ENCODE peak calls at places on chromosomes 4 and X, in four cellular contexts. E, N, P and B are unnamed samples.

GRCh38 chrX:9055354-9055753 is 21.4 kb upstream of the FAM9B start:
- DNase-seq in E (no peak), N (no peak), P (no peak), B (no peak)

GRCh38 chrX:116238866-116239265 is 68.3 kb downstream of the AGTR2 start:
- DNase-seq in E (no peak), N (no peak), P (no peak), B (no peak)

GRCh38 chr4:186621959-186622553 is 66.7 kb upstream of the MTNR1A start:
- DNase-seq in E (no peak), N (no peak), P (no peak), B (no peak)

GRCh38 chr4:1690698-1691097 is 6.6 kb upstream of the FAM53A start:
- DNase-seq in E (no peak), N (no peak), P (no peak), B (no peak)

GRCh38 chr4:138494931-138495330 is 252.8 kb upstream of the SLC7A11 start:
- DNase-seq in E (peak), N (peak), P (peak), B (peak)

GRCh38 chr4:8836664-8837171 is 34.9 kb downstream of the HMX1 start:
- DNase-seq in E (no peak), N (no peak), P (no peak), B (no peak)

GRCh38 chrX:56232221-56233082 is at the start of gene KLF8:
- DNase-seq in E (no peak), N (peak), P (no peak), B (peak)

GRCh38 chrX:108033890-108034289 is 11.0 kb upstream of the VSIG1 start:
- DNase-seq in E (no peak), N (no peak), P (no peak), B (no peak)

GRCh38 chr4:125317526-125317880 is 2.7 kb downstream of the FAT4 start:
- DNase-seq in E (no peak), N (no peak), P (no peak), B (no peak)

GRCh38 chr4:52869656-52870055 is 7.5 kb downstream of the RASL11B start:
- DNase-seq in E (no peak), N (no peak), P (no peak), B (no peak)

GRCh38 chr4:52866734-52867133 is 4.6 kb downstream of the RASL11B start:
- DNase-seq in E (no peak), N (no peak), P (no peak), B (no peak)

GRCh38 chr4:52870225-52870624 is 8.1 kb downstream of the RASL11B start:
- DNase-seq in E (no peak), N (peak), P (no peak), B (no peak)

GRCh38 chr4:52869196-52869595 is 7.1 kb downstream of the RASL11B start:
- DNase-seq in E (no peak), N (no peak), P (no peak), B (no peak)

GRCh38 chr4:52868138-52868537 is 6.0 kb downstream of the RASL11B start:
- DNase-seq in E (no peak), N (peak), P (no peak), B (no peak)
- TF ChIP-seq ATF3 in E (no peak), N (no peak), P (no peak), B (no peak)

DNA sequence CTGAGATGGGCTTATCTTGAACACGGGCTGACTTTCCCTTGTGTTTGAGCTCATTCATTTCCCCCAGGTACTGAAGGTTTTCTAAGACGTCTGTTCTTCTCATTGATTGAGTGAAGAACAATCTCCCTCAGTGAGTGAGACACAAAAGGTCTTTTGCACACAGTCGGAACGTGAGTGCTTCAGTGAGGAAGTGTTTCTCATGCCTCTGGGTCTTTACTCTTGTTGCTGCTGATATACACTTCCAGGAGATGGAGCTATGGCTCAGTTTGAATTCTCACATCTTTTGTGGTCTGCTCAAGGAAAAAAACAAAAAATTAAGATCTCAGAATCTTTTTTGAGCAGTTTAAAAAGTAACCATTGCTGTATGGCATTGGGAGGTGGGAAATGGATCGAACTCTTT is 981.9 kb upstream of the TENM3 start:
- DNase-seq in E (no peak), N (no peak), P (no peak), B (no peak)
- TF ChIP-seq FOSL1 in E (no peak), N (no peak), P (no peak), B (no peak)

DNA sequence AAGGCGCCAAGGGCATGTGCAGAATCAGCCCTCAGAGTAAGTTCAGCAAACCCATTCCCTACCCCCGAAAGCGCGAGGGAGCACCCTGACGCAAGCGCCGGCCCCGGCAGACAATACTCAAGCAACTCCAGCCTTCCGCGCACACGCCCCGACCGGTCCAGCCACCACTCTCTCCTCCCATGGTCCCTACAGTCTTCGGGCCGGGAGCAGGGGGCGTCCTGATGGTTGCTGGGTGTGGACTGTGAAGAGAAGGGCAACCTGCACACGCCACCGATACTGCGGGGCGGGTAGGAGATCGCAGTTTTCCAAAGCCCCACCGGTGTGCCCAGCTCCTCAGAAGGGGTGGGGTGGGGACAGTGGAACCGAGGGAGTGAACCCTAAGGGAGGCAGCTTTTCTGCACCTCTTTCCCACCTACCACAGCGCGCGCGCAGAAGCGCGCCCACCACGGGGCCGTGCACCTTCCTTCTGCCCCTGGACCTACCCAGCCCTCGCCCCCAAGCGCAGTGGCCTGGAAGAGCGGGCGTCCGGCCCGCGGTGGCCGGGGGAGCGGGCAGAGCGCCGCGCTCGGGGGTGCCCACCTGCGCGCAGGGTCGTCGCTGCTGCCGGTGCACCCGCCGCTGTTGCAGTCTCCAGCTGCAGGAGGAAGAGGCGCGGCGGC is 650.2 kb upstream of the DIPK2B start:
- DNase-seq in E (no peak), N (no peak), P (peak), B (no peak)
- TF ChIP-seq ATF3 in E (no peak), N (no peak), P (no peak), B (no peak)

DNA sequence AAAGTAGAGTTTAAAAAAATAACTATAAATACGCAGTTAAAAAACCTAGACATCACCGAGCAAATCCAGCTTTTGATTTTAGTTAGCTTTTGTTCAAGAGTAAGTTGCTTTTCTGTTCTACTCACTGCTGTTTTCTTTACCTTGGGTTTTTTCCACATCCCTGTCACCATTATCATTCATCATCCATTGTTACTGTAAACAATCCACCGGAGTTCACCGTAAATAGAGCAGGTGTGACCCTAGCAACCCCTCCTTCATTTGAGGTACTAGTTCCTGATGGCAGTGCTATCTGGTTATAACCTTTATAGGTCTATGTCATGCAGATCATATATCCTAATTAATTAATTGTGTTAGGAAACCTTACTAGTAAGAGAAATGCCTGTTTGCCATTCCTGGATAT is 43.0 kb upstream of the TEX13D start:
- DNase-seq in E (no peak), N (no peak), P (no peak), B (no peak)
- TF ChIP-seq FOSL1 in E (no peak), N (no peak), P (no peak), B (no peak)